ENCODE peak calls at places on chromosome 13, in six cellular contexts. E is left ventricle myocardium inferior, Q is astrocyte, Z is pancreas, W is keratinocyte, M is bronchial epithelial cell. L is an unnamed sample.

GRCh38 chr13:74987124-74987690 is 494.8 kb downstream of the TBC1D4 start:
- DNase-seq in M (peak; percentile 20), E (no peak), W (no peak), Q (no peak), Z (no peak), L (peak; percentile 29)

GRCh38 chr13:45015300-45015699 is 26.0 kb downstream of the GPALPP1 start:
- DNase-seq in W (no peak), Q (peak; percentile 15), E (no peak), Z (no peak), M (peak; percentile 12), L (peak; percentile 9)

GRCh38 chr13:44219808-44220544 is 153.6 kb upstream of the SERP2 start:
- DNase-seq in E (no peak), W (no peak), Z (no peak), M (peak; percentile 86), Q (peak; percentile 92), L (no peak)

GRCh38 chr13:44396963-44397580 is 23.4 kb downstream of the SERP2 start:
- DNase-seq in M (no peak), E (peak; percentile 48), Z (no peak), Q (peak; percentile 42), W (no peak), L (peak; percentile 48)

GRCh38 chr13:109397285-109397684 is 389.1 kb downstream of the IRS2 start:
- DNase-seq in Q (no peak), M (no peak), E (no peak), Z (no peak), W (no peak), L (no peak)

GRCh38 chr13:97353927-97354326 is 80.0 kb upstream of the RAP2A start:
- DNase-seq in W (no peak), M (no peak), E (no peak), Z (no peak), Q (peak; percentile 36), L (peak; percentile 12)

GRCh38 chr13:30802953-30803478 is 67.7 kb downstream of the ALOX5AP start:
- DNase-seq in E (peak; percentile 86), W (no peak), Q (no peak), Z (peak; percentile 83), M (peak; percentile 62), L (no peak)

GRCh38 chr13:109144693-109145437 is 515.5 kb downstream of the MYO16 start:
- DNase-seq in Z (no peak), M (peak; percentile 41), E (no peak), Q (no peak), W (no peak), L (no peak)

GRCh38 chr13:113367771-113368170 is 3.8 kb upstream of the GRTP1 start:
- DNase-seq in E (no peak), Q (no peak), W (no peak), M (no peak), Z (no peak), L (no peak)

GRCh38 chr13:111954681-111955411 is 112.1 kb upstream of the SOX1 start:
- DNase-seq in Z (no peak), Q (no peak), W (no peak), E (no peak), M (no peak), L (no peak)

GRCh38 chr13:108121406-108121805 is 93.9 kb downstream of the LIG4 start:
- DNase-seq in E (no peak), Z (no peak), Q (no peak), W (no peak), M (no peak), L (no peak)

GRCh38 chr13:74907788-74908187 is 574.2 kb downstream of the TBC1D4 start:
- DNase-seq in Z (no peak), M (no peak), E (no peak), W (no peak), Q (no peak), L (no peak)

GRCh38 chr13:45674908-45675307 is 27.2 kb upstream of the CBY2 start:
- DNase-seq in Z (no peak), Q (peak; percentile 98), M (peak; percentile 68), E (no peak), W (peak; percentile 84), L (peak; percentile 80)

GRCh38 chr13:32791545-32792172 is 205.4 kb downstream of the PDS5B start:
- DNase-seq in E (no peak), Z (no peak), Q (no peak), M (peak; percentile 16), W (no peak), L (no peak)

GRCh38 chr13:57582032-57582431 is 49.5 kb upstream of the PCDH17 start:
- DNase-seq in Q (no peak), E (no peak), M (no peak), Z (no peak), W (no peak), L (no peak)

GRCh38 chr13:30846844-30847243 is 59.2 kb upstream of the MEDAG start:
- DNase-seq in W (no peak), Q (no peak), Z (no peak), M (peak; percentile 15), E (no peak), L (no peak)

GRCh38 chr13:26037302-26037701 is 14.5 kb downstream of the SHISA2 start:
- DNase-seq in M (peak; percentile 23), Q (no peak), W (no peak), E (no peak), Z (no peak), L (no peak)

GRCh38 chr13:111202149-111202548 is 87.0 kb downstream of the ARHGEF7 start:
- DNase-seq in W (no peak), M (no peak), E (no peak), Q (no peak), Z (no peak), L (no peak)

GRCh38 chr13:109725995-109726637 is 60.3 kb downstream of the IRS2 start:
- DNase-seq in M (no peak), W (no peak), Z (no peak), Q (no peak), E (no peak), L (no peak)

GRCh38 chr13:50518791-50519201 is 324.7 kb downstream of the DLEU7 start:
- DNase-seq in M (no peak), Z (no peak), E (no peak), W (no peak), Q (peak; percentile 42), L (no peak)

GRCh38 chr13:73939603-73940002 is 194.6 kb downstream of the KLF12 start:
- DNase-seq in W (no peak), Z (no peak), M (no peak), Q (no peak), E (no peak), L (no peak)

GRCh38 chr13:23735329-23735728 is 153.9 kb downstream of the MIPEP start:
- DNase-seq in E (no peak), Z (no peak), M (no peak), Q (no peak), W (no peak), L (no peak)

GRCh38 chr13:31982124-31982523 is 49.5 kb upstream of the FRY start:
- DNase-seq in M (peak; percentile 50), W (no peak), E (no peak), Z (no peak), Q (peak; percentile 27), L (no peak)

GRCh38 chr13:84479656-84480055 is 597.4 kb upstream of the SLITRK1 start:
- DNase-seq in Q (peak; percentile 54), M (peak; percentile 91), Z (no peak), W (peak; percentile 52), E (no peak), L (peak; percentile 31)

GRCh38 chr13:20847298-20847697 is 55.2 kb downstream of the XPO4 start:
- DNase-seq in Z (no peak), W (no peak), E (no peak), M (no peak), Q (no peak), L (no peak)
- H3K4me3 ChIP-seq in Z (no peak overlapping the region), W (no peak overlapping the region), E (peak overlapping the region; percentile 19), M (no peak overlapping the region), Q (no peak overlapping the region), L (no peak overlapping the region)

DNA sequence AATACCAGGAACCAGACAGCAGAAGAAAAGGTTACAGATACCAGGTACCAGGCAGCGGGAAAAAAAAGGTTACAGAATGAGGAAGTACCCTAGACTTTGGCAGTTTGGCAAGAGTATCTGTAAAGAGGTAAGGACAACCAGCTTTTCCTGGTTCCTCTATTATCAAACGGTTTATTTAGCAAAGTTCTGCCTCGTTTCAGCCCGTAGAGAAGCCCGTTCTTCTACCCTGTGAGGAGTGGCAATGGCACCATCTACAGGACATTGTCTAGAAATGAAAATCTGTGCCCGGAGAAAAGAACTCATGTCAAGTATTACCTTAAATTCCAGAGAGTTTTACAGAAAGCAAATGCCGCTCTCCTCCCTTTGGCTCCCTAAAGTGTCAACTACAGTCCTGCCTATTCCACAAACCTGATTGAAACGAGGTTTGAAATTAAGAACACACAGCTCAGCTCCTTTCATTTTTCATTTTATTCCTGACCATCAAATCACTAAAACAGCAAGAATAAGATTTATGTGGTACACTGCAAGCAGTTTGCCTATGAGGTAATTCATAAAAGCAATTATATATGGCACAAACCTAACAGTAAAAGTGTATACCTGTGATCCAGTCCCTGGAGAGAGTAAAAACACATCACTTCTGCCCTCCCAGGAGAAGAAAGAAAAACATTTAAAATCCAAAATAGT is 226.3 kb downstream of the SLC7A1 start:
- DNase-seq in Q (peak; percentile 16), E (no peak), M (peak; percentile 36), Z (no peak), W (no peak), L (no peak)
- TF ChIP-seq CTCF in Q (peak; percentile 70), E (peak; percentile 65), M (peak; percentile 65), Z (no peak), W (peak; percentile 52), L (peak; percentile 69)

DNA sequence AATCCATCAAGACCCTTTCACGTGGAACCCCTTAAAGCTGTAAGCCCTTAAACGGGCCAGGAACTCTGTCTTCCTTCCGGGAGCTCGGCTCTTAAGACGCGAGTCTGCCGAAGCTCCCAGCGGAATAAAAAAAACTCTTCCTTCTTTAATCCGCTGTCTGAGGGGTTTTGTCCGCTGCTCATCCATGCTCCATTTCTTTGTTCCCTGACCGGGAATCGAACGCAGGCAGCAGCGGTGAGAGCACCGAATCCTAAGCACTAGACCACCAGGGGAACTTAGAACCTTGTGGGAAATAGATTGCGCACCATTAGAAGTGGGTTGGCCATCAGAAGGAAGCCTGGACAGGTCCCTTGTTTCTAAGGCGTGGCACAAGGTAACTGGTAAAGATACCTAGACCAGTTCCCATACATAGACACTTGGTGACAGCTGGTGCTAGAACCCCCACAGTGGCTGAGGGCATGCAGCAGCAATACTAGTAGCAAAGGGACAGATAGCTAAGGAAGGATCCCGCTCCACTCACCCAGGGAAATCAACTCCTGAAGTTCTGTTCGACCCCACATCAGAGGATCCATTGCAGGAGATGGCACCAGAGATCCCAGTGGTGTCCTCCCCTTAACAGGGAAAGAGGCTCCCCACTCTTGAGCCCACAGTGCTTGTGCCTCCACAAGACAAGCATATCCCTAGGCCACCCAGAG is 1.5 kb upstream of the RGCC start:
- DNase-seq in W (no peak), M (no peak), E (no peak), Q (no peak), Z (no peak), L (no peak)
- H3K27me3 ChIP-seq in W (peaks cover 35% of the 10 kb centered on the region), M (peaks cover 5% of the 10 kb centered on the region), E (peaks cover 43% of the 10 kb centered on the region), Q (peaks cover 26% of the 10 kb centered on the region), Z (no peaks in the 10 kb centered on the region), L (peaks cover 33% of the 10 kb centered on the region)

GRCh38 chr13:95233026-95233635 is 68.1 kb downstream of the ABCC4 start:
- DNase-seq in Z (no peak), E (no peak), W (no peak), M (no peak), Q (no peak), L (no peak)

GRCh38 chr13:95235944-95236343 is 65.3 kb downstream of the ABCC4 start:
- DNase-seq in M (no peak), Q (no peak), E (no peak), Z (no peak), W (no peak), L (no peak)

GRCh38 chr13:95236774-95237173 is 64.5 kb downstream of the ABCC4 start:
- DNase-seq in Z (no peak), W (no peak), E (no peak), M (no peak), Q (no peak), L (no peak)

GRCh38 chr13:95235199-95235726 is 66.0 kb downstream of the ABCC4 start:
- DNase-seq in Q (no peak), M (no peak), E (no peak), W (no peak), Z (no peak), L (no peak)

GRCh38 chr13:95234242-95234641 is 67.0 kb downstream of the ABCC4 start:
- DNase-seq in E (no peak), W (no peak), Z (no peak), M (no peak), Q (no peak), L (no peak)
- H3K4me3 ChIP-seq in E (no peak overlapping the region), W (no peak overlapping the region), Z (no peak overlapping the region), M (no peak overlapping the region), Q (no peak overlapping the region), L (no peak overlapping the region)

L was measured in kidney epithelial cell.